ENCODE peak calls at places on chromosomes 11 and 22, in seven cellular contexts. A is lower lobe of right lung, N is HCT116, B is esophagus squamous epithelium, T is SK-N-SH, V is left ventricle myocardium inferior, F is tibial nerve. I is an unnamed sample.

GRCh38 chr22:27642104-27642800 is 159.3 kb downstream of the MN1 start:
- DNase-seq in V (no peak), B (no peak), N (no peak), T (peak; percentile 49), F (no peak), A (no peak), I (peak; percentile 77)

GRCh38 chr11:70556884-70557741 is 158.8 kb downstream of the CTTN start:
- DNase-seq in T (no peak), A (no peak), B (no peak), N (peak; percentile 89), V (no peak), F (no peak), I (peak; percentile 42)

GRCh38 chr11:114953039-114953438 is 274.7 kb downstream of the NXPE2 start:
- DNase-seq in B (no peak), F (no peak), T (peak; percentile 44), V (no peak), A (no peak), N (no peak), I (no peak)

GRCh38 chr11:18277560-18278271 is 11.7 kb downstream of the SAA1 start:
- DNase-seq in A (no peak), T (no peak), V (no peak), F (no peak), B (no peak), N (no peak), I (no peak)

GRCh38 chr11:61917357-61918109 is at the start of gene RAB3IL1:
- DNase-seq in N (no peak), A (no peak), T (peak; percentile 94), F (peak; percentile 67), V (peak; percentile 78), B (no peak), I (peak; percentile 82)

GRCh38 chr22:39666926-39667325 is 96.4 kb downstream of the CACNA1I start:
- DNase-seq in N (no peak), B (no peak), V (no peak), T (no peak), A (no peak), F (no peak), I (no peak)

GRCh38 chr11:83156150-83156995 is 558 bp upstream of the PCF11 start:
- DNase-seq in N (peak; percentile 99), B (peak; percentile 97), A (peak; percentile 99), T (peak; percentile 93), F (peak; percentile 98), V (no peak), I (peak; percentile 99)

GRCh38 chr22:33247758-33248157 is 189.6 kb upstream of the SYN3 start:
- DNase-seq in A (no peak), F (no peak), B (no peak), N (no peak), V (no peak), T (no peak), I (no peak)

GRCh38 chr22:19703869-19704268 is 10.4 kb upstream of the SEPTIN5 start:
- DNase-seq in V (no peak), N (no peak), T (no peak), B (no peak), F (no peak), A (peak; percentile 35), I (peak; percentile 34)

GRCh38 chr11:131042041-131042390 is 125.7 kb upstream of the SNX19 start:
- DNase-seq in N (no peak), V (no peak), A (no peak), T (no peak), B (no peak), F (no peak), I (no peak)

GRCh38 chr22:31870890-31871289 is 73.4 kb upstream of the YWHAH start:
- DNase-seq in T (no peak), N (no peak), A (no peak), F (no peak), V (no peak), B (no peak), I (no peak)

GRCh38 chr11:2787816-2788750 is 88.3 kb upstream of the KCNQ1OT1 start:
- DNase-seq in T (no peak), A (no peak), N (no peak), V (peak; percentile 11), B (no peak), F (no peak), I (peak; percentile 33)

GRCh38 chr11:109735139-109735538 is 313.1 kb downstream of the C11orf87 start:
- DNase-seq in B (no peak), F (no peak), N (no peak), A (no peak), T (no peak), V (no peak), I (no peak)

GRCh38 chr11:12125609-12126149 is 15.3 kb downstream of the MICAL2 start:
- DNase-seq in N (peak; percentile 29), F (no peak), B (no peak), A (no peak), V (no peak), T (no peak), I (no peak)

GRCh38 chr11:116984589-116984988 is 113.6 kb downstream of the SIK3 start:
- DNase-seq in N (no peak), A (no peak), V (no peak), B (no peak), T (no peak), F (no peak), I (no peak)

GRCh38 chr11:17591293-17591692 is 44.2 kb downstream of the OTOG start:
- DNase-seq in N (no peak), A (no peak), B (no peak), T (no peak), V (no peak), F (peak; percentile 4), I (no peak)

GRCh38 chr11:70415176-70415575 is 16.8 kb downstream of the CTTN start:
- DNase-seq in A (no peak), B (no peak), N (no peak), T (no peak), V (no peak), F (no peak), I (peak; percentile 84)

GRCh38 chr22:28948404-28948803 is 65.0 kb downstream of the ZNRF3 start:
- DNase-seq in V (no peak), T (no peak), A (no peak), F (no peak), N (no peak), B (no peak), I (no peak)

GRCh38 chr22:47402876-47403525 is 640.6 kb downstream of the TBC1D22A start:
- DNase-seq in V (no peak), N (no peak), F (no peak), T (no peak), A (no peak), B (no peak), I (no peak)

GRCh38 chr22:49724893-49725489 is 102.7 kb downstream of the BRD1 start:
- DNase-seq in N (peak; percentile 10), T (peak; percentile 93), F (no peak), B (no peak), V (peak; percentile 46), A (peak; percentile 67), I (peak; percentile 52)

GRCh38 chr11:88523362-88524028 is 186.0 kb upstream of the CTSC start:
- DNase-seq in V (no peak), N (no peak), F (no peak), A (no peak), T (no peak), B (no peak), I (no peak)

GRCh38 chr11:134758342-134758931 is 346.4 kb upstream of the B3GAT1 start:
- DNase-seq in N (no peak), V (no peak), F (no peak), B (no peak), A (no peak), T (no peak), I (no peak)

DNA sequence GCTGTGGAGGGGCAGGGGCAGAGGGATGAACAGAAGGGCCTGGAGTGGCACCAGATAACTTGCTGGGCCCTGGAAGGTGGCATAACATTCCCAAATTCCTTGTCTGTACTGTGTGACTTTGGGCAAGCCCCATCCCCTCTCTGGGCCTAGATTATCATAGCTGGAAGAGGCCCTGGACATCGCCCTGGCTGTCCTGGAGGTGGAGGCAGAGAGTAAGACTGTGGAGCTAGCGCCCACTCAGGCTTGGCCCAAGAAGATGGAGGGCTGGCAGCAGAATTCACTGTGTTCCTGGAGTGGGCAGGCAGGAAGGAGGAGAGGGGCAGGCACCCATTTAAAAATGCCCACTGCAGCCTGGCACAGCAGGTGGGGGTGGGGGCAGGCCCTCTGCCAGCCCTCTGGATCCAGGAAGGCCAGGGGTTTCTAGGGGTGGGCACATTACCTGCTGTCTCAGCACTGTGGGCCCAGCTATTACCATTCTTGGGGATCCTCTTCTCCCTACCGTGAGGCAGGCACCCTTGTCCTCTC is 22.6 kb downstream of the ARHGEF17 start:
- DNase-seq in B (no peak), A (no peak), N (no peak), V (no peak), F (no peak), T (peak; percentile 71), I (peak; percentile 36)
- H3K4me1 ChIP-seq in B (peaks cover 94% of the 10 kb centered on the region), A (peaks cover 68% of the 10 kb centered on the region), N (peaks cover 59% of the 10 kb centered on the region), V (peaks cover 99% of the 10 kb centered on the region), F (peaks cover 95% of the 10 kb centered on the region), T (peaks cover 77% of the 10 kb centered on the region), I (peaks cover 11% of the 10 kb centered on the region)

DNA sequence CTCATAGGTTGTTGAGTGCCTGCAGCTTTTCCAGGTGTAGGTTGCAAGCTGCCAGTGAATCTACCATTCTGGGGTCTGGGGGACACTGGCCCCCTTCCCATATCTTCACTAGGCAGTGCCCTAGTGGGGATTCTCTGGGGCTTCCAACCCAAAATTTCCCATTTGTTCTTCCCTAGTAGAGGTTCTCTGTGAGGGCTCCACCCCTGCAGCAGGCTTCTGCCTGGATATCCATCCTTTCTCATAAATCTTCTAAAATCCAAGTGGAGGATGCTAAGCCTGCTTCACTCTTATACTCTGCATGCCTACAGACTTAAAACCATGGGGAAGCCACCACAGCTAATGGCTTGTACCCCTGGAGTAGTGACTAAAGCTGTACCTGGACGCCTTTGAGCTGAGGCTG is 33.4 kb downstream of the ANO3 start:
- DNase-seq in F (no peak), N (no peak), A (no peak), V (no peak), T (no peak), B (no peak), I (no peak)
- H3K27ac ChIP-seq in F (no peak overlapping the region), N (no peak overlapping the region), A (no peak overlapping the region), V (no peak overlapping the region), T (no peak overlapping the region), B (no peak overlapping the region), I (no peak overlapping the region)

GRCh38 chr22:23179381-23180294 is 671 bp upstream of the BCR start:
- DNase-seq in B (no peak), V (peak; percentile 24), F (no peak), N (no peak), A (peak; percentile 58), T (no peak), I (peak; percentile 37)

GRCh38 chr22:23177197-23177596 is 3.1 kb upstream of the BCR start:
- DNase-seq in B (no peak), N (no peak), V (no peak), T (no peak), F (no peak), A (no peak), I (no peak)

GRCh38 chr22:23176645-23177027 is 3.7 kb upstream of the BCR start:
- DNase-seq in N (no peak), F (no peak), T (no peak), B (no peak), V (no peak), A (no peak), I (no peak)

GRCh38 chr22:23180301-23180892 is at the start of gene BCR:
- DNase-seq in T (peak; percentile 95), V (peak; percentile 83), B (no peak), N (peak; percentile 34), A (peak; percentile 85), F (peak; percentile 58), I (peak; percentile 76)

GRCh38 chr22:23178512-23179254 is 1.6 kb upstream of the BCR start:
- DNase-seq in N (peak; percentile 27), B (no peak), A (peak; percentile 75), V (peak; percentile 64), T (peak; percentile 91), F (peak; percentile 51), I (peak; percentile 60)
- TF ChIP-seq CTCF in N (peak; percentile 93), B (peak; percentile 95), A (peak; percentile 96), V (peak; percentile 98), T (peak; percentile 96), F (peak; percentile 98), I (peak; percentile 97)

GRCh38 chr11:57674251-57674650 is 6.3 kb downstream of the ZDHHC5 start:
- DNase-seq in B (no peak), A (no peak), F (no peak), T (no peak), N (no peak), V (no peak), I (no peak)
- H3K4me1 ChIP-seq in B (peaks cover 98% of the 10 kb centered on the region), A (peaks cover 45% of the 10 kb centered on the region), F (peaks cover 15% of the 10 kb centered on the region), T (peaks cover 4% of the 10 kb centered on the region), N (peaks cover 6% of the 10 kb centered on the region), V (peaks cover 50% of the 10 kb centered on the region), I (peaks cover 17% of the 10 kb centered on the region)